ENCODE peak calls at places on chromosomes 1 and 21, in eight cellular contexts. X is astrocyte of the spinal cord, H is ascending aorta, Z is GM23338, O is bronchial epithelial cell, I is IMR-90, K is GM13976, P is A673. S is an unnamed sample.
A peak's percentile ranks its signal among the peaks of the same experiment; 100 is the strongest.

GRCh38 chr1:6100801-6101783 is 55.4 kb downstream of the KCNAB2 start:
- DNase-seq in X (no peak), H (no peak), Z (no peak), O (no peak), I (no peak), K (no peak), P (no peak), S (no peak)

GRCh38 chr1:109240158-109241152 is 8.9 kb upstream of the CELSR2 start:
- DNase-seq in X (peak; percentile 78), H (no peak), Z (peak; percentile 87), O (peak; percentile 99), I (peak; percentile 71), K (no peak), P (peak; percentile 94), S (peak; percentile 28)

GRCh38 chr1:84319662-84320061 is 18.2 kb downstream of the SAMD13 start:
- DNase-seq in X (no peak), H (no peak), Z (no peak), O (no peak), I (no peak), K (no peak), P (no peak), S (no peak)

GRCh38 chr1:114270255-114271117 is 116.8 kb upstream of the SYT6 start:
- DNase-seq in X (no peak), H (no peak), Z (no peak), O (no peak), I (no peak), K (no peak), P (no peak), S (no peak)

GRCh38 chr1:78884685-78885452 is 121.7 kb downstream of the ADGRL4 start:
- DNase-seq in X (peak; percentile 25), H (no peak), Z (no peak), O (no peak), I (peak; percentile 21), K (no peak), P (peak; percentile 69), S (no peak)

GRCh38 chr1:206713910-206714312 is 29.2 kb downstream of the MAPKAPK2 start:
- DNase-seq in X (peak; percentile 26), H (no peak), Z (no peak), O (no peak), I (peak; percentile 62), K (no peak), P (no peak), S (no peak)

GRCh38 chr1:148372731-148373130 is 110.4 kb downstream of the PPIAL4G start:
- DNase-seq in X (peak; percentile 21), H (no peak), Z (no peak), O (peak; percentile 25), I (peak; percentile 44), K (no peak), P (no peak), S (no peak)

GRCh38 chr1:24856787-24857527 is 73.1 kb downstream of the RUNX3 start:
- DNase-seq in X (no peak), H (no peak), Z (no peak), O (no peak), I (no peak), K (no peak), P (no peak), S (no peak)

GRCh38 chr1:94805912-94806311 is 14.2 kb upstream of the SLC44A3 start:
- DNase-seq in X (peak; percentile 61), H (no peak), Z (peak; percentile 75), O (peak; percentile 52), I (peak; percentile 61), K (peak; percentile 53), P (peak; percentile 70), S (no peak)

GRCh38 chr1:19353596-19353995 is 41.5 kb downstream of the SLC66A1 start:
- DNase-seq in X (no peak), H (no peak), Z (peak; percentile 94), O (no peak), I (no peak), K (no peak), P (no peak), S (no peak)

GRCh38 chr1:184260382-184260781 is 126.4 kb upstream of the C1orf21 start:
- DNase-seq in X (peak; percentile 60), H (no peak), Z (no peak), O (peak; percentile 76), I (peak; percentile 83), K (no peak), P (no peak), S (no peak)

GRCh38 chr1:205247130-205247921 is 19.6 kb downstream of the TMCC2 start:
- DNase-seq in X (no peak), H (no peak), Z (no peak), O (no peak), I (peak; percentile 61), K (no peak), P (no peak), S (no peak)

GRCh38 chr1:244548558-244549115 is 87.6 kb downstream of the CATSPERE start:
- DNase-seq in X (no peak), H (no peak), Z (peak; percentile 23), O (no peak), I (no peak), K (no peak), P (no peak), S (no peak)

GRCh38 chr1:113036639-113037321 is 36.2 kb upstream of the LRIG2 start:
- DNase-seq in X (no peak), H (no peak), Z (no peak), O (peak; percentile 72), I (no peak), K (no peak), P (no peak), S (no peak)

GRCh38 chr1:43317817-43318471 is 17.2 kb downstream of the TIE1 start:
- DNase-seq in X (no peak), H (no peak), Z (no peak), O (no peak), I (peak; percentile 49), K (no peak), P (no peak), S (no peak)

GRCh38 chr1:74323937-74324473 is 88.8 kb downstream of the TNNI3K start:
- DNase-seq in X (no peak), H (no peak), Z (no peak), O (no peak), I (no peak), K (no peak), P (no peak), S (no peak)

GRCh38 chr1:224621813-224622682 is 5.9 kb downstream of the CNIH3 start:
- DNase-seq in X (no peak), H (no peak), Z (no peak), O (no peak), I (no peak), K (no peak), P (no peak), S (no peak)

GRCh38 chr1:55970711-55971110 is 608.7 kb downstream of the PLPP3 start:
- DNase-seq in X (peak; percentile 73), H (no peak), Z (no peak), O (no peak), I (peak; percentile 56), K (no peak), P (no peak), S (no peak)

GRCh38 chr1:22122273-22123070 is 20.4 kb downstream of the WNT4 start:
- DNase-seq in X (no peak), H (no peak), Z (no peak), O (no peak), I (no peak), K (no peak), P (no peak), S (no peak)

GRCh38 chr1:230279583-230279945 is 146.6 kb downstream of the PGBD5 start:
- DNase-seq in X (no peak), H (peak; percentile 52), Z (no peak), O (no peak), I (no peak), K (no peak), P (no peak), S (no peak)

GRCh38 chr1:109890115-109890953 is 20.3 kb upstream of the CSF1 start:
- DNase-seq in X (no peak), H (no peak), Z (no peak), O (no peak), I (no peak), K (peak; percentile 69), P (no peak), S (no peak)

GRCh38 chr21:39676054-39676771 is 63.5 kb downstream of the B3GALT5 start:
- DNase-seq in X (peak; percentile 61), H (no peak), Z (no peak), O (peak; percentile 87), I (no peak), K (no peak), P (no peak), S (no peak)

GRCh38 chr1:71093938-71094337 is 13.1 kb upstream of the ZRANB2 start:
- DNase-seq in X (peak; percentile 38), H (no peak), Z (no peak), O (peak; percentile 44), I (peak; percentile 45), K (no peak), P (peak; percentile 38), S (no peak)
- TF ChIP-seq CTCF in X (peak; percentile 34), H (no peak), Z (no peak), O (peak; percentile 17), I (peak; percentile 74), K (no peak), P (peak; percentile 58), S (peak; percentile 61)

GRCh38 chr1:210024996-210025395 is 87.0 kb downstream of the SYT14 start:
- DNase-seq in X (no peak), H (no peak), Z (peak; percentile 65), O (no peak), I (no peak), K (no peak), P (peak; percentile 19), S (no peak)
- TF ChIP-seq CTCF in X (no peak), H (no peak), Z (peak; percentile 79), O (no peak), I (no peak), K (no peak), P (peak; percentile 41), S (peak; percentile 7)

DNA sequence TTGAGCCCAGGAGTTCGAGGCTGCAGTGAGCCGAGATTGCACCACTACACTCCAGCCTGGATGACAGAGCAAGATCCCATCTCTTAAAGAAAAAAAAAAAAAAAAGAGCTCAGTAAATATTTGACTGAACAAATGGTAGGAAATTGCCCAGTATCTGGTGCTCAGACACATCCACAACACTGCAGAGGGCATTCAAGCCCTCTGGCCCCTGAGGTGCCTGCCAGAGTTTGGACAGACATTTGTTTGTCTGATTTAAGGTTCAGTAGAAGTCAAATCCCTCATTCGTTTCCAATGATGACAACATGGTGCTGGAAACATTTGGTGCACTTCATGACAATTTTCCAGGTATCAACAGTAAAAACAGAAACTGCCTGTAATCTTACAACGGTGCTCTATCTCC is 86.6 kb downstream of the HLCS start:
- DNase-seq in X (no peak), H (no peak), Z (no peak), O (no peak), I (no peak), K (no peak), P (no peak), S (no peak)
- TF ChIP-seq CTCF in X (no peak), H (no peak), Z (no peak), O (no peak), I (no peak), K (no peak), P (no peak), S (no peak)

DNA sequence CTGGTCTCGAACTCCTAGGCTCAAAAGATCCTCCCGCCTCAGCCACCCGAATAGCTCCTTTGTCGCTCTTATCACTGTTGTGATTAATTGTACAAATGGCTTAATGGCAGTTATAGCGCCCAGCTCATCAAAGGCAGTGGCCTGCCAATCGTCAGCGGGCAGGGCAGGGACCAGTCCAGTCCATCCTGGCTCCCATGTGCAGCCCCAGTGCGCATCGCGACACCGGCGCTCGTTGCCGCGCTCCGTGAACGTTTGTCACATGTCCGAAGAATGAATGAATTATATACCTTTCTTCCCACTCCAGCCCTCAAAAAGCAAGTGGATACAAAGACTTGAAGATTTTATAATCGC is 18.4 kb downstream of the MTX1 start:
- DNase-seq in X (no peak), H (peak; percentile 83), Z (peak; percentile 70), O (no peak), I (peak; percentile 38), K (peak; percentile 63), P (peak; percentile 73), S (no peak)
- TF ChIP-seq CTCF in X (no peak), H (no peak), Z (no peak), O (no peak), I (no peak), K (no peak), P (peak; percentile 41), S (no peak)